ENCODE peak calls at places on chromosomes 11 and 22, in five cellular contexts. U is adipocyte; X is T-helper 1 cell; Y is EH; E is stimulated activated CD4-positive, alpha-beta T cell treated with anti-CD3 and anti-CD28 coated beads, Interleukin-2, amount 100 ng/mL, for 48 hours. I is an unnamed sample.

GRCh38 chr11:2099523-2100316 is 39.5 kb downstream of the IGF2 start:
- DNase-seq in U (no peak), X (no peak), Y (no peak), E (no peak), I (no peak)

GRCh38 chr11:77136074-77136473 is 8.0 kb downstream of the MYO7A start:
- DNase-seq in U (peak), X (no peak), Y (peak), E (no peak), I (no peak)

GRCh38 chr11:2931771-2932738 is 2.8 kb upstream of the PHLDA2 start:
- DNase-seq in U (no peak), X (no peak), Y (no peak), E (no peak), I (no peak)

GRCh38 chr22:19963863-19964642 is 22.4 kb upstream of the TXNRD2 start:
- DNase-seq in U (no peak), X (no peak), Y (no peak), E (no peak), I (no peak)

GRCh38 chr11:115644846-115645245 is 140.6 kb upstream of the CADM1 start:
- DNase-seq in U (peak), X (no peak), Y (peak), E (no peak), I (no peak)

GRCh38 chr22:31853736-31854500 is 90.4 kb upstream of the YWHAH start:
- DNase-seq in U (no peak), X (no peak), Y (no peak), E (no peak), I (no peak)

GRCh38 chr22:37893583-37893983 is 12.5 kb upstream of the MICALL1 start:
- DNase-seq in U (no peak), X (no peak), Y (no peak), E (no peak), I (no peak)

GRCh38 chr11:8217926-8218325 is 45.8 kb downstream of the LMO1 start:
- DNase-seq in U (no peak), X (no peak), Y (no peak), E (no peak), I (no peak)

GRCh38 chr22:35312198-35313059 is 12.7 kb downstream of the TOM1 start:
- DNase-seq in U (peak), X (no peak), Y (peak), E (no peak), I (peak)

GRCh38 chr22:44661659-44662569 is 40.1 kb upstream of the PRR5 start:
- DNase-seq in U (no peak), X (no peak), Y (no peak), E (no peak), I (no peak)

GRCh38 chr11:115500547-115501503 is 3.4 kb downstream of the CADM1 start:
- DNase-seq in U (no peak), X (no peak), Y (no peak), E (no peak), I (no peak)

GRCh38 chr11:126697937-126698336 is 302.6 kb downstream of the KIRREL3 start:
- DNase-seq in U (no peak), X (no peak), Y (no peak), E (no peak), I (no peak)

GRCh38 chr11:66727282-66727882 is 1.6 kb downstream of the SPTBN2 start:
- DNase-seq in U (peak), X (peak), Y (peak), E (no peak), I (peak)

GRCh38 chr11:97745515-97746050 is 1275.2 kb upstream of the CNTN5 start:
- DNase-seq in U (no peak), X (no peak), Y (no peak), E (no peak), I (no peak)

GRCh38 chr22:49255154-49255553 is 572.5 kb downstream of the BRD1 start:
- DNase-seq in U (no peak), X (no peak), Y (no peak), E (no peak), I (no peak)

GRCh38 chr11:47078751-47079524 is 97.7 kb downstream of the ARFGAP2 start:
- DNase-seq in U (no peak), X (no peak), Y (peak), E (no peak), I (no peak)

GRCh38 chr22:44309137-44309536 is 3.6 kb downstream of the SHISAL1 start:
- DNase-seq in U (peak), X (no peak), Y (peak), E (no peak), I (no peak)

GRCh38 chr11:19868281-19868821 is 155.7 kb downstream of the NAV2 start:
- DNase-seq in U (peak), X (no peak), Y (peak), E (no peak), I (no peak)

GRCh38 chr11:124724854-124725718 is 14.7 kb upstream of the NRGN start:
- DNase-seq in U (no peak), X (no peak), Y (no peak), E (no peak), I (peak)

GRCh38 chr11:32316846-32317525 is 118.4 kb downstream of the WT1 start:
- DNase-seq in U (no peak), X (no peak), Y (no peak), E (no peak), I (no peak)

GRCh38 chr11:1060410-1060809 is 14.3 kb upstream of the MUC2 start:
- DNase-seq in U (no peak), X (no peak), Y (no peak), E (no peak), I (no peak)

GRCh38 chr11:9834281-9834680 is 170.4 kb downstream of the SWAP70 start:
- DNase-seq in U (no peak), X (no peak), Y (peak), E (no peak), I (no peak)